ENCODE peak calls at places on chromosomes 2 and 18, in nine cellular contexts. T is IMR-90, S is A549, D is right lobe of liver, I is spleen, B is K562, A is Peyer's patch, K is upper lobe of left lung, O is heart left ventricle. C is an unnamed sample.

GRCh38 chr2:101991731-101992145 is at the start of gene IL1R2:
- DNase-seq in T (no peak), S (no peak), D (no peak), I (peak), B (no peak), A (peak), K (no peak), O (peak), C (peak)

GRCh38 chr18:50428531-50429206 is 53.8 kb downstream of the SKA1 start:
- DNase-seq in T (no peak), S (no peak), D (no peak), I (no peak), B (no peak), A (no peak), K (no peak), O (no peak), C (no peak)

GRCh38 chr2:61938511-61938910 is 33.0 kb downstream of the COMMD1 start:
- DNase-seq in T (no peak), S (no peak), D (no peak), I (no peak), B (no peak), A (no peak), K (no peak), O (no peak), C (no peak)

GRCh38 chr2:155223781-155224406 is 525.4 kb downstream of the KCNJ3 start:
- DNase-seq in T (no peak), S (peak), D (no peak), I (no peak), B (no peak), A (no peak), K (no peak), O (no peak), C (no peak)

GRCh38 chr2:112004246-112004645 is 50.8 kb upstream of the TMEM87B start:
- DNase-seq in T (peak), S (no peak), D (peak), I (peak), B (no peak), A (peak), K (no peak), O (peak), C (peak)

GRCh38 chr2:70143314-70144150 is 47.3 kb downstream of the C2orf42 start:
- DNase-seq in T (peak), S (no peak), D (peak), I (peak), B (peak), A (peak), K (no peak), O (peak), C (peak)

GRCh38 chr2:12055219-12055618 is 308.8 kb downstream of the LPIN1 start:
- DNase-seq in T (no peak), S (no peak), D (no peak), I (no peak), B (no peak), A (no peak), K (no peak), O (no peak), C (no peak)

GRCh38 chr2:207219716-207220414 is 54.1 kb upstream of the KLF7 start:
- DNase-seq in T (peak), S (no peak), D (no peak), I (no peak), B (no peak), A (no peak), K (no peak), O (no peak), C (no peak)

GRCh38 chr2:237864940-237865622 is 5.7 kb downstream of the RAMP1 start:
- DNase-seq in T (peak), S (no peak), D (no peak), I (no peak), B (no peak), A (no peak), K (no peak), O (peak), C (peak)

GRCh38 chr2:209687261-209687660 is 84.4 kb upstream of the UNC80 start:
- DNase-seq in T (no peak), S (no peak), D (no peak), I (no peak), B (no peak), A (no peak), K (no peak), O (no peak), C (no peak)

GRCh38 chr2:9710311-9710710 is 79.5 kb upstream of the YWHAQ start:
- DNase-seq in T (no peak), S (no peak), D (no peak), I (no peak), B (no peak), A (no peak), K (no peak), O (no peak), C (no peak)

GRCh38 chr18:48589797-48590519 is 51.1 kb downstream of the CTIF start:
- DNase-seq in T (no peak), S (no peak), D (peak), I (peak), B (no peak), A (no peak), K (no peak), O (peak), C (peak)

GRCh38 chr2:98148968-98149697 is 62.2 kb downstream of the VWA3B start:
- DNase-seq in T (peak), S (no peak), D (peak), I (no peak), B (peak), A (no peak), K (no peak), O (no peak), C (peak)

GRCh38 chr2:19711470-19712372 is 190.1 kb downstream of the TTC32 start:
- DNase-seq in T (peak), S (peak), D (no peak), I (no peak), B (no peak), A (no peak), K (no peak), O (peak), C (no peak)

GRCh38 chr2:11907178-11907577 is 160.7 kb downstream of the LPIN1 start:
- DNase-seq in T (no peak), S (no peak), D (no peak), I (no peak), B (no peak), A (no peak), K (no peak), O (no peak), C (peak)

GRCh38 chr2:17718689-17719088 is 34.9 kb downstream of the SMC6 start:
- DNase-seq in T (no peak), S (no peak), D (no peak), I (no peak), B (peak), A (no peak), K (no peak), O (no peak), C (no peak)

GRCh38 chr2:51151490-51152140 is 119.7 kb upstream of the NRXN1 start:
- DNase-seq in T (no peak), S (no peak), D (no peak), I (no peak), B (no peak), A (no peak), K (peak), O (no peak), C (no peak)

GRCh38 chr2:38528008-38528442 is 74.7 kb downstream of the HNRNPLL start:
- DNase-seq in T (peak), S (peak), D (no peak), I (peak), B (peak), A (no peak), K (peak), O (peak), C (no peak)

GRCh38 chr2:241500431-241500975 is 7.9 kb downstream of the STK25 start:
- DNase-seq in T (no peak), S (no peak), D (no peak), I (peak), B (no peak), A (no peak), K (peak), O (no peak), C (no peak)

GRCh38 chr2:152376968-152377367 is 42.0 kb downstream of the FMNL2 start:
- DNase-seq in T (no peak), S (no peak), D (no peak), I (no peak), B (no peak), A (no peak), K (no peak), O (no peak), C (no peak)

GRCh38 chr2:28755411-28755810 is 3.8 kb downstream of the PPP1CB start:
- DNase-seq in T (peak), S (no peak), D (no peak), I (no peak), B (no peak), A (no peak), K (no peak), O (no peak), C (no peak)

GRCh38 chr18:72762505-72763122 is 105.2 kb downstream of the NETO1 start:
- DNase-seq in T (peak), S (peak), D (no peak), I (no peak), B (peak), A (no peak), K (no peak), O (no peak), C (peak)

GRCh38 chr2:68366083-68366560 is 1.0 kb downstream of the PLEK start:
- DNase-seq in T (no peak), S (no peak), D (no peak), I (no peak), B (no peak), A (peak), K (no peak), O (no peak), C (peak)

GRCh38 chr2:68363731-68364130 is 1.4 kb upstream of the PLEK start:
- DNase-seq in T (no peak), S (no peak), D (no peak), I (no peak), B (no peak), A (no peak), K (no peak), O (no peak), C (no peak)

GRCh38 chr2:68367918-68368656 is 3.0 kb downstream of the PLEK start:
- DNase-seq in T (no peak), S (no peak), D (no peak), I (no peak), B (no peak), A (no peak), K (no peak), O (no peak), C (no peak)

GRCh38 chr2:68362749-68363148 is 2.3 kb upstream of the PLEK start:
- DNase-seq in T (no peak), S (no peak), D (no peak), I (no peak), B (no peak), A (no peak), K (no peak), O (no peak), C (no peak)

DNA sequence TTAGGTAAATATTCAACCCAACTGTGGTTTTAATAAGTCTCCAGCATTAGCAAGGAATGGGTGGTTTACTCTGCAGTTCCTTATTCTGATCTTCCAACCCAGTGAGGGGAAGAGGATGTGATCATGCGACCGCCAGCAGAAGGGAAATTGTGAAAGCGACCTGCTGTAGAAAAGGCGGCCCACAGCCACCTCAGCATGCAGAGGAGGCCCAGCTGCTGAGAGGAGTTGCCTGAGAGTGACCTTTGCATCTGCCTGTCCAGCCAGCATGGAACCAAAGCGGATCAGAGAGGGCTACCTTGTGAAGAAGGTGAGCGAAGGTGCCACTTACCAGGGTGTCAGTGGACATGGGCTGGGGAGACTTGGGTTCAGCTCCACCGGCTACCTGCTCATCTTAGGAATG is at the start of gene PLEK:
- DNase-seq in T (no peak), S (no peak), D (peak), I (peak), B (no peak), A (peak), K (no peak), O (peak), C (peak)
- TF ChIP-seq POLR2A in T (no peak), S (no peak), D (peak), I (peak), B (no peak), A (peak), K (peak), O (no peak), C (no peak)

GRCh38 chr18:61334491-61334850 is 1.2 kb downstream of the CDH20 start:
- DNase-seq in T (no peak), S (no peak), D (no peak), I (no peak), B (no peak), A (no peak), K (no peak), O (no peak), C (no peak)
- H3K4me3 ChIP-seq in T (no peak), S (no peak), D (no peak), I (peak), B (no peak), A (peak), K (peak), O (peak), C (no peak)

GRCh38 chr2:145026456-145027072 is 506.6 kb upstream of the ZEB2 start:
- DNase-seq in T (no peak), S (no peak), D (no peak), I (no peak), B (no peak), A (no peak), K (no peak), O (no peak), C (no peak)
- TF ChIP-seq POLR2A in T (no peak), S (no peak), D (no peak), I (no peak), B (no peak), A (no peak), K (no peak), O (no peak), C (no peak)

GRCh38 chr2:270861-271260 is 6.1 kb downstream of the ACP1 start:
- DNase-seq in T (no peak), S (no peak), D (no peak), I (no peak), B (no peak), A (no peak), K (no peak), O (no peak), C (no peak)
- H3K4me3 ChIP-seq in T (no peak), S (no peak), D (no peak), I (no peak), B (no peak), A (no peak), K (no peak), O (no peak), C (no peak)

DNA sequence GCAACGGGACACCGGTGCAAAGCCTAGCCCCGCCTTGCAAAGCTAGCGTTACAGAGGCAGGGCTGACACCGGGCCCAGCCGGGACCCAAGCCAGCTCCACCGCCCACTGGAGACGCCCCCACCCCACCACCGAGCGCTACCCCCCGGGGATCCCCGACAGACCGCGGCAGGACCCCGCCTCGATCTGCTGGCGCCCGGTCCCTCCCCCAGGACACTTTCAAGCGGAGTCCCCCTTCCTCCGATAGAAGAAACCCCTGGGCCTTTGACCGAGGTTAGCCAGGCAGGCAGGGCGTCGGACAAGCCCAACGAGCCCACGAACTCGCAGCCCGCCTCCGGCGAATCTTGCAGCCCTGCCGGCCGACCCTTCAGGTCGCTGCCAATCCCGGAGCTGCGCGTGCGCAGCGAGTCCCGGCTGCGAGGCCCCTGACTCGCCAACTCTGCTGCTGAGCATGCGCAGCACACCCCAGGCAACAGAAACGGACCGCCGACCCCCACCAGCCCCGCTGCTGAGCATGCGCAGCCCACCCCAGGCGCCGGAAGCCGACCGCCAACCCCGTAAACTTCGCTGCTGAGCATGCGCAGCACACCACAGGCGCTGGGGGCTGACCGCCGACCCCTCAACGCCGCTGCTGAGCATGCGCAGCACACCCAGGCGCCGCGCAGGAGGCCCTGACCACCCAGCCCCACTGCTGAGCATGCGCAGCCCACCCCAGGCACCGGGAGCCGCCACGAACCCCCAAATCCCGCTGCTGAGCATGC is 656 bp downstream of the ADI1 start:
- DNase-seq in T (peak), S (peak), D (peak), I (peak), B (peak), A (peak), K (peak), O (peak), C (peak)
- TF ChIP-seq POLR2A in T (peak), S (peak), D (no peak), I (peak), B (peak), A (peak), K (peak), O (peak), C (peak)

GRCh38 chr18:62954341-62954740 is 239.0 kb downstream of the PHLPP1 start:
- DNase-seq in T (peak), S (no peak), D (no peak), I (no peak), B (no peak), A (no peak), K (no peak), O (no peak), C (no peak)

GRCh38 chr18:62952807-62953206 is 237.5 kb downstream of the PHLPP1 start:
- DNase-seq in T (peak), S (no peak), D (no peak), I (no peak), B (no peak), A (no peak), K (no peak), O (no peak), C (no peak)

GRCh38 chr18:62957885-62958472 is 242.6 kb downstream of the PHLPP1 start:
- DNase-seq in T (peak), S (no peak), D (no peak), I (no peak), B (peak), A (peak), K (no peak), O (no peak), C (peak)

GRCh38 chr18:62950246-62950645 is 234.9 kb downstream of the PHLPP1 start:
- DNase-seq in T (no peak), S (no peak), D (no peak), I (no peak), B (no peak), A (no peak), K (no peak), O (no peak), C (no peak)

DNA sequence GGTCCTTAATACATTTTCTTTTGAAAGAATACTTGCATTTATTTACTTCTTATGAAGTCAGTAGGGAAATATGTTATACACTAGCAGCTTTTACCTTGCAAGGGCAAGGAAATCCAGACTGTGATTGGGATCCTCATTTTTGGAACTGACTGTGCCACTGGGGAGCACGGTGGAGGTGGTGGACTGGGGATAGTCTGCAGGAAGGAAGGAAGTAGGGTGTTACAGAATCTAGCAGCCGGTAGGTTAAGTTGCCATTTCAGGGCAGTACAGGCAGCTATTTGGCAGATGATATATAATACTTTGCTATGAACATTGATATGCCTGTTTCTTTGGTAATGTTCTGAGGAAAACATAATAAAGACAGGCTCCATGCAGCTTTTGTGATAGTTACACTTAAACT is 238.3 kb downstream of the PHLPP1 start:
- DNase-seq in T (no peak), S (no peak), D (no peak), I (no peak), B (no peak), A (no peak), K (no peak), O (no peak), C (no peak)
- H3K4me3 ChIP-seq in T (no peak), S (no peak), D (no peak), I (no peak), B (no peak), A (no peak), K (no peak), O (no peak), C (no peak)

GRCh38 chr18:62324355-62324828 is 718 bp upstream of the TNFRSF11A start:
- DNase-seq in T (no peak), S (no peak), D (no peak), I (no peak), B (peak), A (no peak), K (no peak), O (no peak), C (no peak)

GRCh38 chr18:62323483-62324354 is 1.4 kb upstream of the TNFRSF11A start:
- DNase-seq in T (no peak), S (no peak), D (no peak), I (no peak), B (no peak), A (no peak), K (no peak), O (no peak), C (no peak)

GRCh38 chr18:62326646-62327348 is 1.7 kb downstream of the TNFRSF11A start:
- DNase-seq in T (no peak), S (no peak), D (no peak), I (no peak), B (no peak), A (no peak), K (no peak), O (no peak), C (no peak)

GRCh38 chr18:62325806-62326645 is 916 bp downstream of the TNFRSF11A start:
- DNase-seq in T (peak), S (peak), D (no peak), I (peak), B (no peak), A (no peak), K (peak), O (no peak), C (no peak)

DNA sequence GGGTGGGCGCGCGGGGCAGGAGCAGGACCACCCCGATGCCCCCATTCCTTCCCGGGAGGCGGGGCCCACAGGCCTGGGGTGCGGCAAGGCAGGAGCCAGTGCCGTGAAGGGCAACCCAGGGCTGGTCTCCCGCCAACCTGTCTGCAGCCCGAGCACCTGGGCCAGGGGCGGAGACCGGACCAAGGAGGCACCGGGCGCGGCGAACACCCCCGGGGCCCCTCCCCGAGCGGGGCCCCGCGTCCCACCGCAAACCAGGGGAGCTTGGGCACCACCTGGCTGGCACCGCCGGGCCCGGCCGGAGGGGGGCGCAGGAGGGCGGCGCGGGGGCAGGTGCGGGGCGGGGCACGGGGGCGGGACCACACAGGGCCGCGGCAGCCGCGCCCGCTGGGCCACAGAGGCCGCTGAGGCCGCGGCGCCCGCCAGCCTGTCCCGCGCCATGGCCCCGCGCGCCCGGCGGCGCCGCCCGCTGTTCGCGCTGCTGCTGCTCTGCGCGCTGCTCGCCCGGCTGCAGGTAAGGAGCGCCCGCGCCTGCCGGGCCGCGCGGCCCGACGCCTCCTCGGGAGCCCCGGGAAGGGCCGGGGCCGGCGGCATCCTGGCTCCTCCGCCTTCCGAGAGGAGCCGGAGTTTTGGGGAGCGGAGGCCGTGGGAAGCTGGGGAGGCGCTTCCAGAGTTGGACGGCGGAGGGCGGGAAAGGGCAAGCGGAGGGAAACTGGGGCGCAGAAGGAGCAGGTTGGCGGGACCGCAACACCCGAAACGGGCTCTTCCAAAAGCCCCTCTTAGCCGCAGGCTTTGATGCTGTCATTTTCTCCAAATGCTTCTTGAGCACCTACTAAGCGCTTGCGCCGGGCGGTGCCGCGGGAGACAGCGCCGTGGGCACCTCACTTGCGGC is at the start of gene TNFRSF11A:
- DNase-seq in T (no peak), S (peak), D (peak), I (peak), B (peak), A (peak), K (peak), O (peak), C (peak)
- TF ChIP-seq POLR2A in T (no peak), S (peak), D (no peak), I (no peak), B (no peak), A (peak), K (no peak), O (no peak), C (no peak)

C was measured in body of pancreas.